ENCODE peak calls at places on chromosomes 11 and 22, in seven cellular contexts. One of them, this sample, is unnamed.

GRCh38 chr22:32164084-32164894 is 5.2 kb upstream of the C22orf42 start:
- DNase-seq in HepG2: no peak
- DNase-seq in SK-N-SH: no peak
- DNase-seq in K562: no peak
- DNase-seq in GM12878: no peak
- DNase-seq in GM12891: no peak
- DNase-seq in H1: no peak
- DNase-seq in this sample: no peak

GRCh38 chr22:21933413-21933812 is 19.2 kb downstream of the PPM1F start:
- DNase-seq in HepG2: no peak
- DNase-seq in SK-N-SH: no peak
- DNase-seq in K562: no peak
- DNase-seq in GM12878: no peak
- DNase-seq in GM12891: no peak
- DNase-seq in H1: no peak
- DNase-seq in this sample: no peak

GRCh38 chr22:21629262-21630149 is at the start of gene YDJC:
- DNase-seq in HepG2: peak
- DNase-seq in SK-N-SH: peak
- DNase-seq in K562: peak
- DNase-seq in GM12878: peak
- DNase-seq in GM12891: peak
- DNase-seq in H1: peak
- DNase-seq in this sample: peak

GRCh38 chr22:29691636-29692326 is 28.0 kb upstream of the CABP7 start:
- DNase-seq in HepG2: no peak
- DNase-seq in SK-N-SH: no peak
- DNase-seq in K562: no peak
- DNase-seq in GM12878: no peak
- DNase-seq in GM12891: no peak
- DNase-seq in H1: peak
- DNase-seq in this sample: no peak

GRCh38 chr11:44901782-44902181 is 48.9 kb downstream of the TP53I11 start:
- DNase-seq in HepG2: no peak
- DNase-seq in SK-N-SH: no peak
- DNase-seq in K562: no peak
- DNase-seq in GM12878: no peak
- DNase-seq in GM12891: no peak
- DNase-seq in H1: no peak
- DNase-seq in this sample: no peak

GRCh38 chr22:32558681-32559355 is 84.2 kb downstream of the FBXO7 start:
- DNase-seq in HepG2: no peak
- DNase-seq in SK-N-SH: no peak
- DNase-seq in K562: no peak
- DNase-seq in GM12878: no peak
- DNase-seq in GM12891: no peak
- DNase-seq in H1: no peak
- DNase-seq in this sample: no peak

GRCh38 chr11:1882265-1883238 is 9.1 kb downstream of the PRR33 start:
- DNase-seq in HepG2: peak
- DNase-seq in SK-N-SH: peak
- DNase-seq in K562: peak
- DNase-seq in GM12878: no peak
- DNase-seq in GM12891: peak
- DNase-seq in H1: peak
- DNase-seq in this sample: peak

GRCh38 chr11:11416917-11417316 is 63.9 kb upstream of the CSNK2A3 start:
- DNase-seq in HepG2: no peak
- DNase-seq in SK-N-SH: no peak
- DNase-seq in K562: no peak
- DNase-seq in GM12878: no peak
- DNase-seq in GM12891: no peak
- DNase-seq in H1: no peak
- DNase-seq in this sample: no peak

GRCh38 chr22:22682807-22683667 is 38.6 kb downstream of the GGTLC2 start:
- DNase-seq in HepG2: no peak
- DNase-seq in SK-N-SH: no peak
- DNase-seq in K562: no peak
- DNase-seq in GM12878: no peak
- DNase-seq in GM12891: no peak
- DNase-seq in H1: no peak
- DNase-seq in this sample: no peak

GRCh38 chr11:91263698-91264097 is 960.9 kb upstream of the FAT3 start:
- DNase-seq in HepG2: no peak
- DNase-seq in SK-N-SH: no peak
- DNase-seq in K562: no peak
- DNase-seq in GM12878: no peak
- DNase-seq in GM12891: no peak
- DNase-seq in H1: no peak
- DNase-seq in this sample: no peak

GRCh38 chr11:69630009-69630870 is 10.7 kb upstream of the CCND1 start:
- DNase-seq in HepG2: no peak
- DNase-seq in SK-N-SH: no peak
- DNase-seq in K562: peak
- DNase-seq in GM12878: no peak
- DNase-seq in GM12891: no peak
- DNase-seq in H1: no peak
- DNase-seq in this sample: no peak

GRCh38 chr22:36423461-36424404 is 36.0 kb upstream of the MYH9 start:
- DNase-seq in HepG2: no peak
- DNase-seq in SK-N-SH: no peak
- DNase-seq in K562: peak
- DNase-seq in GM12878: no peak
- DNase-seq in GM12891: no peak
- DNase-seq in H1: no peak
- DNase-seq in this sample: no peak

GRCh38 chr11:105609832-105610781 is at the start of gene GRIA4:
- DNase-seq in HepG2: no peak
- DNase-seq in SK-N-SH: peak
- DNase-seq in K562: no peak
- DNase-seq in GM12878: no peak
- DNase-seq in GM12891: no peak
- DNase-seq in H1: no peak
- DNase-seq in this sample: no peak

GRCh38 chr11:44797886-44798683 is 71.3 kb downstream of the TSPAN18 start:
- DNase-seq in HepG2: no peak
- DNase-seq in SK-N-SH: no peak
- DNase-seq in K562: no peak
- DNase-seq in GM12878: no peak
- DNase-seq in GM12891: no peak
- DNase-seq in H1: peak
- DNase-seq in this sample: no peak

GRCh38 chr11:128157423-128158298 is 429.7 kb downstream of the ETS1 start:
- DNase-seq in HepG2: peak
- DNase-seq in SK-N-SH: peak
- DNase-seq in K562: peak
- DNase-seq in GM12878: peak
- DNase-seq in GM12891: peak
- DNase-seq in H1: no peak
- DNase-seq in this sample: no peak

GRCh38 chr11:128155590-128155989 is 431.8 kb downstream of the ETS1 start:
- DNase-seq in HepG2: no peak
- DNase-seq in SK-N-SH: no peak
- DNase-seq in K562: no peak
- DNase-seq in GM12878: no peak
- DNase-seq in GM12891: no peak
- DNase-seq in H1: no peak
- DNase-seq in this sample: no peak

GRCh38 chr11:128156486-128156885 is 430.9 kb downstream of the ETS1 start:
- DNase-seq in HepG2: no peak
- DNase-seq in SK-N-SH: no peak
- DNase-seq in K562: no peak
- DNase-seq in GM12878: no peak
- DNase-seq in GM12891: no peak
- DNase-seq in H1: no peak
- DNase-seq in this sample: no peak

GRCh38 chr11:128161994-128162393 is 425.4 kb downstream of the ETS1 start:
- DNase-seq in HepG2: no peak
- DNase-seq in SK-N-SH: no peak
- DNase-seq in K562: no peak
- DNase-seq in GM12878: no peak
- DNase-seq in GM12891: no peak
- DNase-seq in H1: no peak
- DNase-seq in this sample: no peak

DNA sequence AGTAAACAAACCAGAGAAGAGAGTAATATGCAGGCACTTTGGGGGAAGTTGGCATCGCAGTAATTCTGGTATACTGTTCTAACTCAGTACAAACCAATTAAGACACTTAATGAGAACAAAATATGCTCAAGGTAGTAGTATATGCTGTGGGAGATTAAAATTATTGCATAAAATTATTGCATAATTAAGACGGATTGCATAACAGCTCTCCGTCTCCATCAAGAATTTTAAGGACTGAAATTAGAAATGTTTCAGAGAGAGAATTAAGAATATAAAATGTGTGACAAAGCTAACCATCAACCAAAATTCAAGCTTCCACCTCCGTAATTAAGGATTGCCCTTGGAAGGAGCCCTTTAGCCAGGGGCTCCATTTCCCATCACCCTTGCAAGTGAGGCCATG is 428.5 kb downstream of the ETS1 start:
- DNase-seq in HepG2: no peak
- DNase-seq in SK-N-SH: no peak
- DNase-seq in K562: no peak
- DNase-seq in GM12878: no peak
- DNase-seq in GM12891: no peak
- DNase-seq in H1: no peak
- DNase-seq in this sample: no peak
- TF ChIP-seq TAF1 in HepG2: no peak
- TF ChIP-seq TAF1 in SK-N-SH: no peak
- TF ChIP-seq TAF1 in K562: no peak
- TF ChIP-seq TAF1 in GM12878: no peak
- TF ChIP-seq TAF1 in GM12891: no peak
- TF ChIP-seq TAF1 in H1: no peak
- TF ChIP-seq TAF1 in this sample: no peak

GRCh38 chr11:73467505-73467904 is 91.3 kb downstream of the RELT start:
- DNase-seq in HepG2: no peak
- DNase-seq in SK-N-SH: no peak
- DNase-seq in K562: no peak
- DNase-seq in GM12878: no peak
- DNase-seq in GM12891: no peak
- DNase-seq in H1: no peak
- DNase-seq in this sample: no peak

GRCh38 chr11:73466643-73467042 is 90.4 kb downstream of the RELT start:
- DNase-seq in HepG2: no peak
- DNase-seq in SK-N-SH: no peak
- DNase-seq in K562: no peak
- DNase-seq in GM12878: no peak
- DNase-seq in GM12891: no peak
- DNase-seq in H1: no peak
- DNase-seq in this sample: no peak

GRCh38 chr11:73469401-73469800 is 93.2 kb downstream of the RELT start:
- DNase-seq in HepG2: no peak
- DNase-seq in SK-N-SH: peak
- DNase-seq in K562: no peak
- DNase-seq in GM12878: no peak
- DNase-seq in GM12891: no peak
- DNase-seq in H1: no peak
- DNase-seq in this sample: no peak

GRCh38 chr11:73470036-73470624 is 93.9 kb downstream of the RELT start:
- DNase-seq in HepG2: no peak
- DNase-seq in SK-N-SH: no peak
- DNase-seq in K562: no peak
- DNase-seq in GM12878: no peak
- DNase-seq in GM12891: no peak
- DNase-seq in H1: no peak
- DNase-seq in this sample: no peak

GRCh38 chr11:73468590-73469161 is 92.5 kb downstream of the RELT start:
- DNase-seq in HepG2: no peak
- DNase-seq in SK-N-SH: no peak
- DNase-seq in K562: no peak
- DNase-seq in GM12878: no peak
- DNase-seq in GM12891: no peak
- DNase-seq in H1: no peak
- DNase-seq in this sample: no peak
- TF ChIP-seq TAF1 in HepG2: no peak
- TF ChIP-seq TAF1 in SK-N-SH: no peak
- TF ChIP-seq TAF1 in K562: no peak
- TF ChIP-seq TAF1 in GM12878: no peak
- TF ChIP-seq TAF1 in GM12891: no peak
- TF ChIP-seq TAF1 in H1: no peak
- TF ChIP-seq TAF1 in this sample: no peak

DNA sequence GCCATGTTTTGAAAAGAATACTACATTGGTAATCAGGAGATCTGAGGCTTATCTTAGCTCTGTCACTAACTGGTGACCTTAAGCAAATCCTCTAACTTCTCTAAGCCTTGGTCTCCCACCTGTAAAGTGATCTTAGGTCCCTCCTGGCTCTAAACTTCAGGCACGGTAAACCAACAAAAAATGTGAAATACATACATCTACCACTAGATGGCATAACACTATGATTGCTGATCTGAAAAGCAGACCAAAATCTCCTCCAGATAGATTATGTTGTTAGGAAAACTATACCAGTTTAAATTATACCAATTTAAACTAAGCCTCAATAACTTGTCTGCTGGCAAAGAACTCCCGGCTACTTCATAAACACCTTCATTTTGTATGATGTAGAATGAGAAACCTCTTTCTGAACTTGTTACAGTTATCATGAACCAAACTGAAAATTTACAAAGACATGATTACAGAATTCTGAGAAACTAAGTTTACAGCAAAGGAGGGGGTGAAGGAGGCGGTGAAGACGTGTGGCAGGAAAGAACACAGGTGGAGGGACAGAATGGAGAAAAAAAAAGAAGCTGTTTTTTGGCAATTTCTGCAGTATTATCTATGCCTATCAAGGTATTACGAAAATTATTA is 85.9 kb downstream of the SBF2 start:
- DNase-seq in HepG2: peak
- DNase-seq in SK-N-SH: peak
- DNase-seq in K562: peak
- DNase-seq in GM12878: peak
- DNase-seq in GM12891: no peak
- DNase-seq in H1: no peak
- DNase-seq in this sample: peak
- TF ChIP-seq TAF1 in HepG2: no peak
- TF ChIP-seq TAF1 in SK-N-SH: no peak
- TF ChIP-seq TAF1 in K562: no peak
- TF ChIP-seq TAF1 in GM12878: no peak
- TF ChIP-seq TAF1 in GM12891: no peak
- TF ChIP-seq TAF1 in H1: no peak
- TF ChIP-seq TAF1 in this sample: no peak

GRCh38 chr11:31903225-31904074 is 92.3 kb upstream of the PAX6 start:
- DNase-seq in HepG2: no peak
- DNase-seq in SK-N-SH: no peak
- DNase-seq in K562: no peak
- DNase-seq in GM12878: no peak
- DNase-seq in GM12891: no peak
- DNase-seq in H1: no peak
- DNase-seq in this sample: no peak
- TF ChIP-seq TAF1 in HepG2: no peak
- TF ChIP-seq TAF1 in SK-N-SH: no peak
- TF ChIP-seq TAF1 in K562: no peak
- TF ChIP-seq TAF1 in GM12878: no peak
- TF ChIP-seq TAF1 in GM12891: no peak
- TF ChIP-seq TAF1 in H1: no peak
- TF ChIP-seq TAF1 in this sample: no peak

This sample was measured in GM12892.